ENCODE peak calls at places on chromosomes 3 and 15, in nine cellular contexts. S is GM23338; A is mesenchymal stem cell; T is heart right ventricle; K is A549; X is cardiac muscle cell; Y is CD8-positive, alpha-beta memory T cell; B is ovary; R is keratinocyte. U is an unnamed sample. For H3K4me1, the result is how much of the 10 kb centered on the place peaks cover.

GRCh38 chr15:78988361-78988911 is 43.6 kb upstream of the CTSH start:
- DNase-seq in S (no peak), A (peak), T (peak), K (peak), X (no peak), Y (no peak), B (peak), R (peak), U (peak)

GRCh38 chr3:113685956-113686721 is 10.3 kb downstream of the USF3 start:
- DNase-seq in S (peak), A (peak), T (no peak), K (no peak), X (no peak), Y (no peak), B (no peak), R (no peak), U (peak)

GRCh38 chr15:25691544-25692430 is 171.3 kb downstream of the ATP10A start:
- DNase-seq in S (peak), A (no peak), T (no peak), K (no peak), X (peak), Y (no peak), B (no peak), R (no peak), U (no peak)

GRCh38 chr3:113948015-113948917 is 453 bp downstream of the ZDHHC23 start:
- DNase-seq in S (peak), A (no peak), T (peak), K (peak), X (peak), Y (peak), B (no peak), R (no peak), U (peak)

GRCh38 chr3:50372349-50372748 is 13.0 kb upstream of the TMEM115 start:
- DNase-seq in S (no peak), A (no peak), T (no peak), K (no peak), X (peak), Y (no peak), B (no peak), R (no peak), U (no peak)

GRCh38 chr15:45179221-45179985 is 8.4 kb downstream of the SHF start:
- DNase-seq in S (peak), A (no peak), T (no peak), K (peak), X (peak), Y (peak), B (no peak), R (no peak), U (peak)

GRCh38 chr15:49421991-49422390 is 1.1 kb upstream of the FGF7 start:
- DNase-seq in S (peak), A (peak), T (peak), K (no peak), X (peak), Y (no peak), B (peak), R (no peak), U (peak)

GRCh38 chr3:184680411-184680990 is 31.4 kb downstream of the MAGEF1 start:
- DNase-seq in S (no peak), A (no peak), T (no peak), K (no peak), X (no peak), Y (no peak), B (no peak), R (no peak), U (no peak)

GRCh38 chr15:46277994-46278885 is 643.4 kb downstream of the SQOR start:
- DNase-seq in S (no peak), A (no peak), T (no peak), K (no peak), X (no peak), Y (no peak), B (no peak), R (no peak), U (no peak)

DNA sequence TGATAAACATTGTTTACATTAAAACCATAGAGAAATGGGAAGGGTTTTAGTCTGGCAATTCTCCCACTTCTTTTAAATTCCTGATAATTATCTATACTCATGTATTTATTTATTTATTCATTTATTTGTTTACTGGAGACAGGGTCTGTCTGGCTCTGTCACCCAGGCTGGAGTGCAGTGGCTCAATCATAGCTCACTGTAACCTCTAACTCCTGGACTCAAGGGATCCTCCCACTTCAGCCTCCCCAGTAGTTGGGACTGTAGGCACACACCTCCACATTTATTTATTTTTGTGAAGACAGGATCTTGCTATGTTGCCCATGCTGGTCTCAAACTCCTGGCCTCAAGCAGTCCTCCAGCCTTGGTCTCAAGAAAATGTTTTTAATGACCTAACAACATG is 2.5 kb upstream of the AEN start:
- DNase-seq in S (no peak), A (no peak), T (no peak), K (no peak), X (no peak), Y (no peak), B (no peak), R (no peak), U (no peak)
- H3K4me1 ChIP-seq in S (under half), A (under half), T (under half), K (under half), X (under half), Y (under half), B (under half), R (under half), U (under half)

GRCh38 chr15:66865622-66866611 is 163.9 kb downstream of the SMAD6 start:
- DNase-seq in S (peak), A (no peak), T (no peak), K (no peak), X (no peak), Y (no peak), B (no peak), R (no peak), U (no peak)

GRCh38 chr15:66863382-66864085 is 161.5 kb downstream of the SMAD6 start:
- DNase-seq in S (no peak), A (no peak), T (no peak), K (no peak), X (no peak), Y (no peak), B (no peak), R (no peak), U (no peak)

GRCh38 chr15:66864871-66865281 is 162.8 kb downstream of the SMAD6 start:
- DNase-seq in S (no peak), A (no peak), T (no peak), K (no peak), X (no peak), Y (no peak), B (no peak), R (no peak), U (no peak)

GRCh38 chr15:66862878-66863335 is 160.9 kb downstream of the SMAD6 start:
- DNase-seq in S (peak), A (peak), T (peak), K (peak), X (peak), Y (peak), B (peak), R (peak), U (peak)

DNA sequence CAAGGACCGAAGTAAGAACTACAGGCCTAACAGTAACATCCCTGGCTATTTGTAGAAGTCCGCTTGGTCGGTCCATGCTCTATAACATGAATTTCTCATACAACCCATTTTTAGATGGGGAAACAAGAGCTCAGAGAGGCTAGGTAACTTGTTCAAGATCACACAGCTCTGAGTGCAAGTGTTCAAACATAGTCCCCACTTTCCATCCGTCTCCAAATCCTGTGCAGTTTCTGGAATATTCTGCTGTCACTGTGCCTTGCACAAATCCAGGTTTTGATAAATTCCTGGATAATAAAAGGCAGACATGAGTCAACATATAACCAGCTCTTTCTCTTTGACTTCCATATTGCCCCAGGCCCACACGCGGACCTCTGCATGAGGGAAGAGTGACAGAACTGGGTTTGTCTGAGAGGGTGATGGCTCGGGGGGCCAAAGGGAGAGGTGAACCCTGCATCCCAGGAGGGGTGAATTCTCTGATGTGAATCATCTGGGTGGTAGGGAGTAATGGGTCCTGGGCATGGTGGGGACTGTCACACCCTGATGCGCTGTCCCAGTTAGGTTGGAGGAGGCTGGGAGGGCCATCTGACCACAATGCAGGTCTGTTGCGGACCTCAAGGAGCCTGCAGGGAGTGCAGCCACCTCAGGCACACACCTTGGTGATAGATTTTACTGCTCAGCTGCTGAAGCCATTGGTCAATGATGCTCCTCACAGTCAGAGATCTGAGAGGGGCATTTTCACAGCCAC is 162.2 kb downstream of the SMAD6 start:
- DNase-seq in S (no peak), A (no peak), T (no peak), K (no peak), X (no peak), Y (no peak), B (no peak), R (no peak), U (no peak)
- H3K4me1 ChIP-seq in S (under half), A (under half), T (under half), K (under half), X (under half), Y (under half), B (under half), R (under half), U (under half)

GRCh38 chr3:169945313-169945712 is 21.3 kb upstream of the SEC62 start:
- DNase-seq in S (no peak), A (peak), T (no peak), K (no peak), X (peak), Y (no peak), B (no peak), R (no peak), U (no peak)

GRCh38 chr3:169952045-169952444 is 14.6 kb upstream of the SEC62 start:
- DNase-seq in S (no peak), A (no peak), T (no peak), K (no peak), X (no peak), Y (no peak), B (no peak), R (no peak), U (no peak)

GRCh38 chr3:169953462-169954141 is 13.0 kb upstream of the SEC62 start:
- DNase-seq in S (no peak), A (no peak), T (no peak), K (no peak), X (no peak), Y (no peak), B (no peak), R (no peak), U (no peak)

GRCh38 chr3:169946336-169946735 is 20.3 kb upstream of the SEC62 start:
- DNase-seq in S (no peak), A (no peak), T (no peak), K (no peak), X (no peak), Y (no peak), B (no peak), R (no peak), U (no peak)

DNA sequence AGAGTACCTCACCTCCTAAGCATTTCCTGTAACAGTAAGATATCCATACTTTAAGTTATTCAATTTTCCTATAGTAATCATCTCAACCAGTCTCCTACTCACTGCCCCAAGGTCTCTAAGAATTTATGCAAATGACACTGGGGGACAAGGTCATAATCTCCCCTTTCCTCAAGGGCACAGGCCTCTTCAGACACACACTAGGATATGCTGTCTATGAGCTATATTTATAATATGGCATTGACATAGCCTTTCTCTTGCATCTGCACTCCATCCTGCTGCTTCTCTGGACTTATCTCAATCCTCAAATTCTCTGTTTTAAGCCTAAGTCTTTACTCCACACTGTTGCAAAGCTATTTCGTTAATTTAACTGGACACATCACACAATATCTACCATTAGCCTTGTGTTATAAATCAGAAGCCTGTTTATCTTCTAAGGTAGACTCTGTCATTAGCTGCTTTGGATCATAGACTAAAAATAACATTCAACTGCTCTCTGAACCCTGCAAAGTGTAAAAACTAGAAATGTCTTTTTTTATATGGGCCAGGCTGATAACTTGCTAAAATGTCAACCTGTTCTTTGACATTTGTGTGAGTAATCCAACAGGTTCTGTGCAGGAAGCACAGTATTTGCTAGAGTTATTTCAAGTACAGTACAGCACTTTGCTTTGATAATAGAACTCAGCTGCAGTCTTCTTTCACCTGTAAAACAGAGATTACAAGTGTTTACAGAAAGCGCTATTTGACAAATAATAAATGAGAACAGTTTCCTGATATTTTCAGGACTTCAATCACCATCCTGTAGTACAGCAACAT is 17.8 kb upstream of the SEC62 start:
- DNase-seq in S (no peak), A (no peak), T (no peak), K (no peak), X (peak), Y (no peak), B (no peak), R (no peak), U (no peak)
- H3K4me1 ChIP-seq in S (under half), A (under half), T (under half), K (under half), X (under half), Y (under half), B (under half), R (under half), U (under half)

GRCh38 chr3:52186729-52187128 is 11.2 kb upstream of the ALAS1 start:
- DNase-seq in S (no peak), A (no peak), T (no peak), K (no peak), X (no peak), Y (no peak), B (no peak), R (no peak), U (no peak)

GRCh38 chr3:52185837-52186236 is 12.1 kb upstream of the ALAS1 start:
- DNase-seq in S (no peak), A (no peak), T (no peak), K (no peak), X (no peak), Y (no peak), B (no peak), R (no peak), U (no peak)

GRCh38 chr3:52185311-52185710 is 12.6 kb upstream of the ALAS1 start:
- DNase-seq in S (no peak), A (no peak), T (no peak), K (no peak), X (no peak), Y (no peak), B (no peak), R (no peak), U (no peak)

GRCh38 chr3:52188586-52189404 is 9.2 kb upstream of the ALAS1 start:
- DNase-seq in S (no peak), A (no peak), T (no peak), K (no peak), X (peak), Y (no peak), B (no peak), R (no peak), U (no peak)

DNA sequence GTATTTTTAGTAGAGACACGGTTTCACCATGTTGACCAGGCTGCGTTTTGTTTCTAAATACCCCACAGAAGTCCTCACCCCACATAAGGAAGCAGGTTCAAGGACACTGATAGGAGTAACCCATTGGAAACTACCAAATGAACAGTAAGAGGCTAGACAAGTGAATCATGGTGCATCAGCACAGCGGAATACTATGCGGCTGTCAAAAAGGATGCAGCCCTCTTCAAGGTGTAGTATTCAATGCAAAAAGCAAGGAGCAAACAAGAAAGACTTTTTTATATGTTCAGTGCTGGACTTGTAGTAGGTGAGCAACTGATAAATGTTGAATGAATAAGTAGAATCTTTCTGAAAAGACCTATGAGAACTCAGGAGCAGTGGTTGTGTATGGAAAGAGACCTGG is 10.4 kb upstream of the ALAS1 start:
- DNase-seq in S (no peak), A (no peak), T (no peak), K (no peak), X (no peak), Y (no peak), B (no peak), R (no peak), U (no peak)
- H3K4me1 ChIP-seq in S (under half), A (under half), T (under half), K (under half), X (under half), Y (under half), B (under half), R (under half), U (under half)

U was measured in mammary epithelial cell.